ENCODE peak calls at places on chromosomes 2 and 18, in ten cellular contexts. B, W, Q, J, C, N, R, K, A and S are unnamed samples.

GRCh38 chr18:45102863-45103262 is 422.2 kb downstream of the SETBP1 start:
- DNase-seq in B (no peak), W (no peak), Q (no peak), J (no peak), C (no peak), N (no peak), R (no peak), K (no peak), A (peak; percentile 1), S (no peak)

GRCh38 chr2:70708376-70709199 is 59.4 kb downstream of the ADD2 start:
- DNase-seq in B (no peak), W (no peak), Q (no peak), J (peak; percentile 37), C (no peak), N (no peak), R (no peak), K (no peak), A (no peak), S (no peak)

GRCh38 chr2:215705771-215706261 is 269.9 kb upstream of the FN1 start:
- DNase-seq in B (no peak), W (no peak), Q (no peak), J (peak; percentile 51), C (no peak), N (peak; percentile 51), R (no peak), K (no peak), A (no peak), S (no peak)

GRCh38 chr2:108324531-108325256 is 36.0 kb downstream of the SULT1C2 start:
- DNase-seq in B (no peak), W (no peak), Q (peak; percentile 23), J (peak; percentile 18), C (peak; percentile 44), N (peak; percentile 16), R (peak; percentile 62), K (peak; percentile 42), A (no peak), S (no peak)

GRCh38 chr2:8582191-8582849 is 99.5 kb upstream of the ID2 start:
- DNase-seq in B (no peak), W (no peak), Q (no peak), J (no peak), C (no peak), N (no peak), R (no peak), K (no peak), A (no peak), S (no peak)

GRCh38 chr2:3034396-3034795 is 343.2 kb downstream of the EIPR1 start:
- DNase-seq in B (no peak), W (no peak), Q (no peak), J (no peak), C (no peak), N (no peak), R (no peak), K (no peak), A (no peak), S (no peak)

GRCh38 chr18:57359433-57359832 is 7.1 kb downstream of the ST8SIA3 start:
- DNase-seq in B (no peak), W (no peak), Q (no peak), J (no peak), C (no peak), N (no peak), R (no peak), K (no peak), A (no peak), S (no peak)

GRCh38 chr2:109528811-109529501 is 84.8 kb downstream of the SEPTIN10 start:
- DNase-seq in B (no peak), W (no peak), Q (no peak), J (no peak), C (no peak), N (no peak), R (no peak), K (no peak), A (no peak), S (no peak)

GRCh38 chr2:148483675-148484074 is 160.9 kb upstream of the EPC2 start:
- DNase-seq in B (no peak), W (no peak), Q (no peak), J (no peak), C (no peak), N (no peak), R (no peak), K (no peak), A (no peak), S (no peak)

GRCh38 chr2:75582840-75583239 is 22.1 kb upstream of the EVA1A start:
- DNase-seq in B (no peak), W (no peak), Q (no peak), J (no peak), C (no peak), N (no peak), R (no peak), K (no peak), A (no peak), S (no peak)